ENCODE peak calls at places on chromosomes 3 and 15, in seven cellular contexts. I is WTC11, C is H1, V is HepG2, T is K562, G is HEK293T, O is GM12878. L is an unnamed sample.

GRCh38 chr3:126417461-126418255 is 22.9 kb downstream of the CFAP100 start:
- DNase-seq in I (no peak), C (peak), G (no peak), V (no peak), O (no peak), T (no peak), L (no peak)

GRCh38 chr3:20066848-20067617 is 26.8 kb downstream of the KAT2B start:
- DNase-seq in V (no peak), T (no peak), I (no peak), G (no peak), C (no peak), O (no peak), L (no peak)

GRCh38 chr15:59764775-59765174 is 75.7 kb upstream of the BNIP2 start:
- DNase-seq in C (no peak), O (no peak), I (no peak), T (peak), V (no peak), G (no peak), L (peak)

GRCh38 chr3:187802928-187803259 is 57.6 kb upstream of the BCL6 start:
- DNase-seq in T (no peak), O (peak), V (no peak), C (no peak), G (no peak), I (no peak), L (no peak)

GRCh38 chr3:133457025-133457424 is 57.2 kb downstream of the BFSP2 start:
- DNase-seq in I (no peak), T (no peak), G (no peak), O (no peak), V (no peak), C (no peak), L (no peak)

GRCh38 chr3:40971191-40972168 is 227.8 kb upstream of the CTNNB1 start:
- DNase-seq in T (peak), C (no peak), I (no peak), V (peak), O (peak), G (no peak), L (peak)

GRCh38 chr3:57696861-57697321 is 4.0 kb upstream of the DENND6A start:
- DNase-seq in T (no peak), O (no peak), C (no peak), I (no peak), V (no peak), G (no peak), L (no peak)

GRCh38 chr3:59482001-59482400 is 432.2 kb upstream of the CFAP20DC start:
- DNase-seq in O (no peak), I (no peak), T (no peak), C (no peak), V (no peak), G (no peak), L (no peak)

GRCh38 chr3:182606905-182607504 is 186.3 kb upstream of the ATP11B start:
- DNase-seq in O (no peak), V (no peak), G (no peak), C (no peak), T (no peak), I (no peak), L (no peak)

GRCh38 chr15:57554063-57554820 is 37.5 kb upstream of the MYZAP start:
- DNase-seq in O (no peak), I (no peak), T (no peak), G (no peak), V (no peak), C (no peak), L (no peak)

GRCh38 chr15:56241374-56242085 is 2.1 kb downstream of the RFX7 start:
- DNase-seq in O (no peak), I (no peak), G (no peak), V (no peak), T (no peak), C (no peak), L (no peak)

GRCh38 chr15:38267416-38268022 is 14.9 kb downstream of the SPRED1 start:
- DNase-seq in G (no peak), C (no peak), V (no peak), O (no peak), T (no peak), I (no peak), L (no peak)

GRCh38 chr15:62512906-62513305 is 347.8 kb upstream of the C2CD4B start:
- DNase-seq in G (no peak), T (no peak), I (no peak), O (no peak), C (no peak), V (no peak), L (no peak)

GRCh38 chr3:175274474-175275218 is 415.5 kb downstream of the NAALADL2 start:
- DNase-seq in T (no peak), G (no peak), I (no peak), O (no peak), C (no peak), V (no peak), L (no peak)

DNA sequence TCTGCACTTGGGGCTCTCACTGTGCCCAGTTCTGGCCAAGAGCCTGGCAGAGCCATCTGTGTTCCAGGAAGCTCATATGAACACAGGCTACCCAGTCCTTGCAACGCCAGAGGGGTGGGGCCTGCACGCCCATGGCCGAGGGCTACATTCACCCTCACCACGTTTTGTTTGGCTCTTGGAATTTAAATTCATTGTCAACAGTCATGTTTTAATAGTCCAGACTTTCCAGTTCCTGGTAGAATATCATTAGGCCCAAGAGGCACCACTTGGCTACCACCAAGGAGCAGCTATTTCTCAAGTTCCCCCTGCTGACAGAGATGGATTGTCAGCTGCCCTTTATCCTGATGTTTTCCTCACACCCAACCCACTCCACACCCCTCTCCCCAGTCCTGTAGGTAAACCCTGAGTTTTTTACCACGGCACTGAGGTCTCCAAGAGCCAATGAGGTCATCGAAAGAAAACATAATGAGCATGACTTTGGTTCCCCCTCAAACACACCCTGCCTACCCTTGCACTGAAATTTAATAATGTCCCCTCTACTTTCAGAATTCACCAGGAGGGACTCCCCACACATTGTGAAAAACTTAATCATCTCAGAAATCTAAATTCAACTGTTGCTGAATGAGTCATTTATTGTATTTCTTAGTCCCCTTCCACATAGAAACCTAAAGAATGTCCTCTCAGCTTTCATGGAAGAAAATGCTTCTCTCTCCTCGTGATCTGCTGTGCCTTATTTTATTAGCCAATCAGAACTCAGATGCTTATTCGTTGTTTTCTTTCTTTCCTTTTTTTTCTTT is 125.1 kb downstream of the SHQ1 start:
- DNase-seq in G (no peak), V (no peak), I (no peak), O (peak), T (no peak), C (peak), L (no peak)
- TF ChIP-seq SP1 in G (no peak), V (no peak), I (no peak), O (no peak), T (no peak), C (no peak), L (no peak)

GRCh38 chr15:29945943-29946591 is 123.8 kb upstream of the TJP1 start:
- DNase-seq in T (no peak), O (no peak), G (no peak), I (no peak), V (no peak), C (no peak), L (no peak)
- TF ChIP-seq SP1 in T (no peak), O (no peak), G (no peak), I (no peak), V (no peak), C (no peak), L (no peak)

GRCh38 chr3:120218981-120219380 is 66.0 kb downstream of the GPR156 start:
- DNase-seq in T (no peak), G (no peak), I (no peak), O (no peak), C (no peak), V (no peak), L (no peak)
- TF ChIP-seq SP1 in T (no peak), G (no peak), I (no peak), O (no peak), C (no peak), V (no peak), L (no peak)

DNA sequence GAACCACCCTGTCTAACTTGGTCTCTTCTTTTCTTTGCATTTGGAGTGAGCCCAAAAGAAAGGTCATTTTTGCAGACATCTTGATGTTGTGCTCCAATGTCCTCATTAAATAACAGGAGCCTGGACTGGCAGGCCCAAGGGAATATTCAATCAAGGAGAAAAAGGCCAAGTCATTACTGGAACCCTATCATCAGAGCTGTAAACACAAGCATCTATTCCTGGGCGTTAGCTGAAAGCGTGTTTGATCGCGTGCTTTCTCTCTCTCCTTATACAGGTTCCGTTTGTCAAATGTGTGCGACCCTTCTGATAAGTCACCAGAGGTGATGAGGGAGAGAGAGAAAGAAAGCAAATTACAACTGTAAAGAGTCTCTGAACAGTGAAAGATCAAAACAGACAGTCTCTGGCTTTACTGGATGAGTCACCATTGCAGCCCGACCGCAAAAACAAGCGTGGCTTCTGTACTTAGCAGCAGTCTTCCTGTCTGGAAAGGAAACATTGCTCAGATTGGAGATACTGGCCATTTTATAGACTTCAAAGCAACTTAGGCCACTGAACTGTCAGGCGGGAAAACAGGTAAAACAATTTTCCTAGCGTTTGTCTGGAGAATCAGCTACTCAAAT is 39.5 kb upstream of the TPRG1 start:
- DNase-seq in I (no peak), C (no peak), V (peak), O (peak), T (no peak), G (no peak), L (peak)
- TF ChIP-seq SP1 in I (no peak), C (no peak), V (no peak), O (no peak), T (no peak), G (no peak), L (peak)

GRCh38 chr3:100737334-100737733 is 28.0 kb downstream of the TFG start:
- DNase-seq in O (no peak), T (peak), V (no peak), C (no peak), I (no peak), G (peak), L (no peak)
- TF ChIP-seq SP1 in O (no peak), T (no peak), V (no peak), C (no peak), I (no peak), G (no peak), L (no peak)

DNA sequence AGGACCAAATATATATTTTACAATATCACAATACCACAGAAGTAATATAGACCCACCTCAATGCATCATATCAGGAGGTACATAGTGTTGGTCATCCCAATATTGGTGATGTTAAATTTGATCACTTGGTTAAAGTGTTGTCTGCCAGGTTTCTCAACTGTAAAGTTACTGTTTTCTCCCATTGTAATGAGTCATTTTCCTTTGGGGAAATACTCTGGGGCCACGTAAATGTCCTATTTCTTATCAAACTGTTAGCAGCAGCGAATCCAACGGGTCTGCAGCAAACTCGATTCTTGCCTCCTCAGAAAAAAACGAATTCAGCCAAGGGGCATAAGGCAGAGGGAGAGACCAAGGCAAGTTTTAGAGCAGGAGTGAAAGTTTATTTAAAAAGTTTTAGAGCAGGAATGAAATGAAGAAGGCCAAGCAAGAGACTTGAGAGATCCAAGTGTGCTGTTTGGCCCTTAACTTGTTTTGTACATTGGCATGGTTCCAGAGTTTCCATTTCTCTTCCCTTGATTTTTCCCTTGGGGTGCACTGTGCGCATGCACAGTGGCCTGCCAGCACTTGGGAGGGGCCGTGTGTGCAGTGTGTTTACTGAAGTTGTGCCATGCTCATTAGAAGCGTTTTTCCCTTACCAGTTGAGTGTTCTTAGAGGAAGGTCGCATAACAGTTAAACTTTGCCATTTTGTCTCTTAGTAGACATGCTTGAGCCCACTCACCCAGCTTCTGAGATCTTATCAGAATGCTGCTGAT is 512.5 kb downstream of the AGBL1 start:
- DNase-seq in O (no peak), C (no peak), I (no peak), V (no peak), T (no peak), G (no peak), L (no peak)
- TF ChIP-seq SP1 in O (no peak), C (no peak), I (no peak), V (no peak), T (no peak), G (no peak), L (no peak)

GRCh38 chr3:61381745-61382392 is 130.6 kb upstream of the FHIT start:
- DNase-seq in T (peak), V (peak), G (peak), C (no peak), O (no peak), I (no peak), L (peak)
- TF ChIP-seq SP1 in T (no peak), V (no peak), G (no peak), C (no peak), O (no peak), I (no peak), L (no peak)